ENCODE peak calls at places on chromosomes 12 and 14, in five cellular contexts. O is heart left ventricle, Z is GM10248, B is endothelial cell, C is IMR-90. L is an unnamed sample.

GRCh38 chr12:55019784-55020183 is at the start of gene NEUROD4:
- DNase-seq in O (peak), Z (peak), B (peak), C (peak), L (peak)

GRCh38 chr12:121582583-121583333 is 1.9 kb upstream of the KDM2B start:
- DNase-seq in O (no peak), Z (no peak), B (no peak), C (no peak), L (no peak)

GRCh38 chr14:27506272-27506671 is 908.4 kb upstream of the NOVA1 start:
- DNase-seq in O (no peak), Z (no peak), B (no peak), C (no peak), L (no peak)

GRCh38 chr12:109961612-109962011 is 34.6 kb downstream of the GIT2 start:
- DNase-seq in O (no peak), Z (no peak), B (no peak), C (no peak), L (no peak)

GRCh38 chr14:78254911-78255431 is 84.8 kb downstream of the NRXN3 start:
- DNase-seq in O (no peak), Z (no peak), B (no peak), C (no peak), L (no peak)

GRCh38 chr12:112850343-112850742 is 56.4 kb upstream of the OAS1 start:
- DNase-seq in O (no peak), Z (no peak), B (no peak), C (no peak), L (no peak)

GRCh38 chr14:92986254-92987147 is 63.6 kb downstream of the CHGA start:
- DNase-seq in O (peak), Z (no peak), B (no peak), C (peak), L (no peak)

GRCh38 chr14:75752907-75753594 is 92.0 kb downstream of the TTLL5 start:
- DNase-seq in O (no peak), Z (no peak), B (no peak), C (peak), L (no peak)

GRCh38 chr12:121784460-121784859 is 9.0 kb downstream of the RHOF start:
- DNase-seq in O (no peak), Z (no peak), B (no peak), C (peak), L (no peak)

GRCh38 chr14:51604078-51604477 is 47.6 kb upstream of the FRMD6 start:
- DNase-seq in O (no peak), Z (no peak), B (no peak), C (peak), L (no peak)

GRCh38 chr14:56351861-56352260 is 227.7 kb upstream of the TMEM260 start:
- DNase-seq in O (no peak), Z (no peak), B (no peak), C (peak), L (no peak)

GRCh38 chr12:132597333-132598283 is 12.8 kb downstream of the LRCOL1 start:
- DNase-seq in O (no peak), Z (no peak), B (no peak), C (peak), L (no peak)

GRCh38 chr12:85076688-85077430 is 40.7 kb downstream of the LRRIQ1 start:
- DNase-seq in O (no peak), Z (peak), B (no peak), C (peak), L (peak)

GRCh38 chr12:117100251-117100650 is 1.0 kb upstream of the TESC start:
- DNase-seq in O (no peak), Z (no peak), B (no peak), C (peak), L (peak)

GRCh38 chr12:96919510-96920210 is 12.6 kb downstream of the NEDD1 start:
- DNase-seq in O (no peak), Z (no peak), B (no peak), C (no peak), L (no peak)

DNA sequence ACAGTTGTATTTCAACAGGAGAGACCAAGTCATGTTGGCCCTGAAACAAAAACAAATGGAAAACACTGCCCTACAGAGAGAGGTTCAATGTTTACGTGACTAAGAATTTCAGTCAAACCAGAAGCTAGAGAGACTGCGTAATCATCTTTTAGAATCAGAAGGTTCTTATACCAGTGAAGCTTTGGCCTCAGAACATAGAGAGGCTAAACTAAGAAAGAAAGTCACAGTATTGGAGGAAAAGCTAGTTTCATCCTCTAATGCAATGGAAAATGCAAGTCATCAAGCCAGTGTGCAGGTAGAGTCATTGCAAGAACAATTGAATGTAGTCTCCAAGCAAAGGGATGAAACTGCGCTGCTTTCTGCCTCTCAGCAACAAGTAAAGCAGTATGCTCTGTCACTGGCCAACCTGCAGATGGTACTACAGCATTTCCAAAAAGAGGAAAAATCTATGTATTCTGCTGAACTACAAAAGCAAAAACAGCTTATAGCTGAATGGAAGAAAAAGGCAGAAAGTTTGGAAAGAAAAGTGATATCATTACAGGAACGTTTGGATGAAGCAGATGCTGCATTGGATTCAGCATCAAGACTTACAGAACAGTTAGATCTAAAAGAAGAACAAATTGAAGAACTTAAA is 32.5 kb upstream of the NUAK1 start:
- DNase-seq in O (no peak), Z (no peak), B (no peak), C (peak), L (no peak)
- TF ChIP-seq CTCF in O (no peak), Z (no peak), B (no peak), C (no peak), L (no peak)

GRCh38 chr12:16229676-16230075 is 47.8 kb downstream of the SLC15A5 start:
- DNase-seq in O (no peak), Z (no peak), B (no peak), C (no peak), L (no peak)
- TF ChIP-seq CTCF in O (no peak), Z (no peak), B (no peak), C (no peak), L (no peak)

DNA sequence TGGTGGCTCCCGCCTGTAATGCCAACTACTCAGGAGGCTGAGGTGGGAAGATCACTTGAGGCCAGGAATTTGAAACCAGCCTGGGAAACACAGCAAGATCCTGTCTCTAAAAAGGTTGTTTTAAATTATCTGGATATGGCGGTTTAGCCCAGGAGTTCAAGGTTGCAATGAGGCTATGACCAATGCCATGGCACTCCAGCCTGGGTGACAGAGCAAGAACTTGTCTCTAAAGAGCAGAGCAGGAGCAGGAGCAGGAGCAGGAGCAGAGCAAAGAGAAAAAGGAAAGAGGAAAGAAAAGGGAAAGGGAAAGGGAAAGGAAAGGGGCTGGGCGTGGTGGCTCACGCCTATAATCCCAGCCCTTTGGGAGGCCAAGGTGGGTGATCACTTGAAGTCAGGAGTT is 15.1 kb downstream of the DCP1B start:
- DNase-seq in O (no peak), Z (no peak), B (no peak), C (no peak), L (no peak)
- TF ChIP-seq CTCF in O (no peak), Z (no peak), B (no peak), C (no peak), L (no peak)

GRCh38 chr12:43805149-43805856 is 814 bp downstream of the TWF1 start:
- DNase-seq in O (no peak), Z (peak), B (no peak), C (no peak), L (peak)

GRCh38 chr12:43807361-43807760 is 1.2 kb upstream of the TWF1 start:
- DNase-seq in O (no peak), Z (no peak), B (no peak), C (no peak), L (no peak)

GRCh38 chr12:43812042-43812441 is 5.9 kb upstream of the TWF1 start:
- DNase-seq in O (no peak), Z (no peak), B (no peak), C (no peak), L (no peak)

GRCh38 chr12:43806737-43807072 is 588 bp upstream of the TWF1 start:
- DNase-seq in O (no peak), Z (no peak), B (no peak), C (no peak), L (no peak)

DNA sequence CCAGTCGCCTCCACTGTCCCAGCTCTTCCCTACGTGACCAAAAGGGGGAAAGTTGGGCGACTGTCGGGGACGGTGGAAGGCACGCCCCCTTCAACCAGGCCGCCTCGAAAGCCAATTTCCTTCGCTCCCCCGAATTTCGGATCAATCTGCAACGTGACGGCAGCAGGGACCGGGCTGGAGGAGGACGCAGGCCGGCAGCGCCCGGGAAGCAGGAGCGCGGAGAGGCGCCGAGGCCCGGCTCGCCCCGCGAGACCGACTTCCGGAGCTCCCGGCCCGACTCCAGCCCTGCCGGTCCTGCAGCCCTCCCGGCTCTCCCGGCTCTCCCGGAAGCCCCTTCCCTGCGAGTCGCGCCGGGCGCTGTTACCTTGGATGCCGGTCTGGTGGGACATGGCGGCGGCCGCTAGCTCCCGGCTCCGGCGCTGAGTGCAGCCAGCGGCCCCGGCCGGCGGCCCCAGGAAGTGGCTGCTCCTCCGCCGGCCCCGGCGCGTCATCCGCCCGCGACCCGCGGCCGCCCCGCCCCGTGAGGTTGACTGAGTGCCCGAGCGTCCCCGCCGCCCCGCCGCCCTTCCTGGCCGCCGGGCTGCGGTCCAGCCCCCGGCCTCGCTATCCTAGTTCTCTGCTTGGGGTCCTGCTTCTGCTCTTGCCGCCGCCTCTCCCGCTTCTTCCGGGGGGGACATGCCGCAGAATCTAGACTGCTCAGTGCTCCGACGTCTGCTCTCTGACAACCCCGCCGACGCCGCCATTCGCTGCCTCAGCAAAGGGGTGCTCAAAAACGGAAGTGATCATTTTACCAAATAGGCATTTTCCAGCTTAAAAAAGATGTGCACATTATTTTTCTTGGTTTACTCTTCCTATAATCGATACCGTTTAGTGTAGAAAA is at the start of gene TWF1:
- DNase-seq in O (peak), Z (peak), B (peak), C (peak), L (peak)
- TF ChIP-seq CTCF in O (no peak), Z (no peak), B (no peak), C (peak), L (no peak)

L was measured in GM20000.